ENCODE peak calls at places on chromosomes 1 and 21, in ten cellular contexts. A is AG04449, W is uterus, U is heart left ventricle, Z is AG04450, F is WERI-Rb-1, E is right lobe of liver, Q is fibroblast of pulmonary artery, M is retinal pigment epithelial cell, C is mammary epithelial cell. X is an unnamed sample.

GRCh38 chr21:46297311-46298082 is 11.4 kb downstream of the YBEY start:
- DNase-seq in A (no peak), W (no peak), U (peak; percentile 60), Z (no peak), F (no peak), E (no peak), Q (peak; percentile 32), M (no peak), C (no peak), X (no peak)

GRCh38 chr1:109926662-109927300 is 16.1 kb downstream of the CSF1 start:
- DNase-seq in A (no peak), W (no peak), U (no peak), Z (no peak), F (no peak), E (peak; percentile 35), Q (peak; percentile 81), M (no peak), C (peak; percentile 51), X (peak; percentile 77)

GRCh38 chr1:154478639-154479038 is 23.4 kb upstream of the TDRD10 start:
- DNase-seq in A (no peak), W (no peak), U (no peak), Z (no peak), F (no peak), E (peak; percentile 27), Q (peak; percentile 62), M (no peak), C (peak; percentile 32), X (peak; percentile 48)

GRCh38 chr1:162822391-162823200 is 32.1 kb downstream of the HSD17B7 start:
- DNase-seq in A (no peak), W (no peak), U (no peak), Z (no peak), F (peak; percentile 74), E (peak; percentile 44), Q (no peak), M (peak; percentile 13), C (no peak), X (no peak)

GRCh38 chr21:42496839-42497202 is 797 bp upstream of the RSPH1 start:
- DNase-seq in A (no peak), W (peak; percentile 39), U (no peak), Z (no peak), F (peak; percentile 37), E (no peak), Q (no peak), M (no peak), C (no peak), X (peak; percentile 5)

GRCh38 chr1:219058891-219059820 is 114.5 kb upstream of the LYPLAL1 start:
- DNase-seq in A (no peak), W (no peak), U (no peak), Z (no peak), F (no peak), E (no peak), Q (no peak), M (no peak), C (no peak), X (no peak)

GRCh38 chr1:100881687-100882086 is 13.0 kb downstream of the EXTL2 start:
- DNase-seq in A (no peak), W (no peak), U (no peak), Z (no peak), F (no peak), E (no peak), Q (no peak), M (no peak), C (no peak), X (no peak)

GRCh38 chr1:207156095-207156494 is 52.1 kb downstream of the C4BPA start:
- DNase-seq in A (no peak), W (no peak), U (no peak), Z (no peak), F (no peak), E (no peak), Q (no peak), M (no peak), C (no peak), X (no peak)

GRCh38 chr21:44428281-44428942 is 26.9 kb upstream of the LRRC3 start:
- DNase-seq in A (no peak), W (no peak), U (no peak), Z (no peak), F (peak; percentile 27), E (peak; percentile 82), Q (no peak), M (no peak), C (peak; percentile 77), X (no peak)

DNA sequence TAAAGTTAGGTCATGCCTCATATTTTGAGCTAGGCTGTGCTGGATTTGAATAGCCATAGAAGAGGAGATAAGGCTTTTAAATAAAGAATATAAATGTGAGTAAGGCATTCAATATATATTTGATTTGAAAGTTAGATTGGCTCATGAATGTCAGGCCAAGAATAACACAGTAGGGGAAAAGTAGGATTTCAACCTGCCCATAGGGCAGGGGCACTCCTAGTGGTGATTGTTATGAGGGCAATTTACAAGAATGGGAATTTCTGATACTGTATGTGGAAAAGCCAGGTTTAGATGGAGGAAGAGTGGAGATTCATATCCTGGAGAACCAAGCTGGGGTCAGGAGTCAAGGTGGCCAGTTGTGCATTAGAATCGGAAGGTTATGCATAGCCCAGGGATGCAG is 74.9 kb downstream of the DNAH14 start:
- DNase-seq in A (no peak), W (no peak), U (no peak), Z (no peak), F (no peak), E (no peak), Q (peak; percentile 1), M (no peak), C (no peak), X (peak; percentile 1)
- TF ChIP-seq CTCF in A (no peak), W (no peak), U (no peak), Z (peak; percentile 43), F (no peak), E (no peak), Q (peak; percentile 37), M (peak; percentile 54), C (peak; percentile 35), X (peak; percentile 45)

DNA sequence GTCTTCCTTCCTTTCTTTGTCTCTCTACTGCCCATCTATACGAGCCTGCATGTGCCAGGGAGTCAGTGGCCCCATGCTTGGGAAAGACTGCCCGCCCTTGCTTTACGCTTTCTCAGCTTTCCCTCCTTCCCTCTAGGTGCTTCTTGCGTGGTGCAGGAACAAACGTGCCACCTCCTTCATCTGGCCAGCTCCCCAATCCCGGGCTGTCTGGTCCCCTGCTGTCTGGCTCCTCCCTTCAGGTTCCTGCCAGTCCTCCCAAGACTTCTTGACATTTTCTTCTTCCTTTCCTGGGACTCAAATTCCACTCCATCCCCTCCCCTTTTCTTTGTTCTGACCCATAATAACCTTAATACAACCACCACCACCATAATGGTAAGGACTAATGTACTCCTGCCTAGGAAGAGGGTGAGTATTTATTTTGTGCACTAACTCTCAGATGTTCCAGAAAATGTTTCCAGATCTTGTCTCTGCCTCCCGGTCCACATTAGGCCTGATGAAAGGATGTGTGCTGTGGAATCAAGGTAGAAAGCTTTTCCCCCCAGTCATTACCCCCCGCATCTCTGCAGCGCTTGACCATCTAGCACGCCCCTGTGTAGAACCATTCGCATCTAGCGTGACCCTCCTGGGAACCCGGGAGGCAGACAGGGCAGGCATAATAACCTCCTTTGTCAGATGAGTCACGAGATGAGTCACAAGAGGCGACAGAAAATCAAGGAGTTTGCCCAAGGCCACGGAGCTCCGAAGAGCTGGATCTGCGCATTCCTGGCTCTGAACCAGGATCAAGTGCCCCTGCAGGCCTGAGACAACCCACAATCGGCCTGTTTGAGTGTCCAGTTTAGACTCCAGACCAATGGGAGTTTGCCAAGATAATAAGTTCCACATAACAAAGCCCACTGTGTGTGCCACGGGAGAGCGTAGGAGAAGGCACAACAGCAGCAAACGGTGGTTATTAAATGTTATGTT is 60.1 kb upstream of the NEK2 start:
- DNase-seq in A (peak; percentile 29), W (no peak), U (no peak), Z (peak; percentile 16), F (no peak), E (no peak), Q (peak; percentile 78), M (peak; percentile 97), C (peak; percentile 85), X (peak; percentile 68)
- H3K4me3 ChIP-seq in A (no peak overlapping the region), W (no peak overlapping the region), U (no peak overlapping the region), Z (no peak overlapping the region), F (no peak overlapping the region), E (no peak overlapping the region), Q (no peak overlapping the region), M (no peak overlapping the region), C (no peak overlapping the region), X (no peak overlapping the region)

DNA sequence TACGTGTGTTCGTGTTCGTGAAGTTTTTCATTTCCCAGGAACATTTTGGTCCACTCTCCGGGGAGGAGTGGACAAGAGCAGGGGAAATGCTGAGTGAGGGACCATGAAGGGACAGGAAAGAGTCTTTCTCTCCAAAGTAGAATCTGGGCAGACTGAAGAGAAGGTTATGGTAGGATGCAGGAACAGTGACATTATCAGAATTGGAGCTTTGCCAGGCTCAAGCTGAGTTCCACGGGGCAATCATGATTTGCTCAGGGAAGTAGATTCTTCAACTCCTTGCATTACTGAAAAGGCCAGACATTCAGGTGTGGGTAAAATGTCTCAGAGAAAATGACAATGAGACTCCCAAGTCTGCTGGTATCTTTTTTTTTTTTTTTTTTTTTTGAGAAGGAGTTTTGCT is 16.6 kb downstream of the ATP1A4 start:
- DNase-seq in A (no peak), W (no peak), U (no peak), Z (no peak), F (no peak), E (no peak), Q (no peak), M (no peak), C (no peak), X (no peak)
- TF ChIP-seq CTCF in A (no peak), W (no peak), U (no peak), Z (no peak), F (no peak), E (no peak), Q (no peak), M (no peak), C (no peak), X (no peak)

GRCh38 chr1:2050793-2051682 is 827 bp downstream of the PRKCZ start:
- DNase-seq in A (no peak), W (no peak), U (no peak), Z (no peak), F (no peak), E (no peak), Q (no peak), M (no peak), C (peak; percentile 14), X (no peak)

GRCh38 chr1:2049225-2049516 is 1.0 kb upstream of the PRKCZ start:
- DNase-seq in A (no peak), W (no peak), U (no peak), Z (no peak), F (no peak), E (no peak), Q (no peak), M (no peak), C (no peak), X (no peak)

GRCh38 chr1:2052096-2052569 is 1.9 kb downstream of the PRKCZ start:
- DNase-seq in A (no peak), W (no peak), U (no peak), Z (no peak), F (no peak), E (no peak), Q (no peak), M (no peak), C (no peak), X (no peak)

GRCh38 chr1:2049517-2050481 is at the start of gene PRKCZ:
- DNase-seq in A (no peak), W (peak; percentile 29), U (peak; percentile 83), Z (no peak), F (peak; percentile 95), E (peak; percentile 97), Q (no peak), M (peak; percentile 70), C (peak; percentile 94), X (no peak)

DNA sequence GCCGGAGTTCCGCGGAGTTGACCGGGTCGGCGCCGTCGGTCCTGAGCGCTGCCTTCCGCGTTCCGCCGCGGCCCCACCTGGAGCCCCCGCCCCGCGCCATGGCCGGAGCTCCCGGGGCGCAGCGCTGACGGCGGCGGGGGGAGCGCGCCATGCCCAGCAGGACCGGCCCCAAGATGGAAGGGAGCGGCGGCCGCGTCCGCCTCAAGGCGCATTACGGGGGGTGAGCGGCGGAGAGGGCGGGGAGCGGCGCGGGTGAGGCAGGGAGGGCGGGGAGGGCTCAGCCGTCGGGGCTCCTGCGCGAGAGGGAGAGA is 226 bp downstream of the PRKCZ start:
- DNase-seq in A (no peak), W (no peak), U (no peak), Z (no peak), F (peak; percentile 54), E (no peak), Q (no peak), M (no peak), C (peak; percentile 58), X (no peak)
- H3K4me3 ChIP-seq in A (no peak overlapping the region), W (peak overlapping the region; percentile 43), U (peak overlapping the region; percentile 61), Z (no peak overlapping the region), F (peak overlapping the region; percentile 56), E (peak overlapping the region; percentile 79), Q (no peak overlapping the region), M (peak overlapping the region; percentile 72), C (peak overlapping the region; percentile 79), X (no peak overlapping the region)